ENCODE peak calls at places on chromosomes 2 and 18, in four cellular contexts. H is neural progenitor cell, C is ELF-1, R is NCI-H1105. Q is an unnamed sample.

GRCh38 chr18:60568211-60568610 is 195.6 kb upstream of the MC4R start:
- DNase-seq in H (no peak), C (no peak), R (no peak), Q (no peak)

GRCh38 chr18:61308795-61309393 is 24.3 kb upstream of the CDH20 start:
- DNase-seq in H (peak), C (no peak), R (no peak), Q (peak)

GRCh38 chr2:142944264-142944663 is 66.8 kb downstream of the KYNU start:
- DNase-seq in H (no peak), C (no peak), R (no peak), Q (no peak)

GRCh38 chr18:34866739-34867138 is 156.6 kb downstream of the DTNA start:
- DNase-seq in H (peak), C (peak), R (no peak), Q (no peak)

GRCh38 chr2:240988571-240989271 is 9.7 kb upstream of the SNED1 start:
- DNase-seq in H (no peak), C (no peak), R (no peak), Q (no peak)

GRCh38 chr18:21241224-21242131 is 554 bp upstream of the GREB1L start:
- DNase-seq in H (peak), C (peak), R (no peak), Q (peak)

GRCh38 chr2:106160786-106161261 is 33.3 kb downstream of the UXS1 start:
- DNase-seq in H (no peak), C (no peak), R (no peak), Q (no peak)

GRCh38 chr18:36662000-36662399 is 166.8 kb downstream of the TPGS2 start:
- DNase-seq in H (peak), C (peak), R (peak), Q (no peak)

GRCh38 chr2:191382801-191383200 is 137.6 kb downstream of the MYO1B start:
- DNase-seq in H (no peak), C (no peak), R (peak), Q (peak)

GRCh38 chr18:22471546-22472131 is 53.9 kb upstream of the CTAGE1 start:
- DNase-seq in H (no peak), C (no peak), R (no peak), Q (no peak)

GRCh38 chr2:229636568-229636967 is 77.8 kb downstream of the DNER start:
- DNase-seq in H (no peak), C (no peak), R (no peak), Q (no peak)

GRCh38 chr2:64311948-64312621 is 141.9 kb upstream of the LGALSL start:
- DNase-seq in H (peak), C (peak), R (no peak), Q (no peak)

GRCh38 chr2:62570861-62571698 is 65.1 kb upstream of the TMEM17 start:
- DNase-seq in H (peak), C (no peak), R (no peak), Q (no peak)

GRCh38 chr18:76621782-76622495 is 126.9 kb upstream of the ZNF516 start:
- DNase-seq in H (no peak), C (no peak), R (peak), Q (peak)

GRCh38 chr2:186950694-186951093 is 101.7 kb upstream of the ZSWIM2 start:
- DNase-seq in H (no peak), C (no peak), R (no peak), Q (no peak)

GRCh38 chr2:213234641-213235040 is 49.6 kb upstream of the SPAG16 start:
- DNase-seq in H (peak), C (peak), R (no peak), Q (no peak)

GRCh38 chr2:154603682-154604081 is 94.8 kb upstream of the KCNJ3 start:
- DNase-seq in H (no peak), C (no peak), R (no peak), Q (no peak)

GRCh38 chr18:68703326-68703725 is 11.6 kb downstream of the TMX3 start:
- DNase-seq in H (no peak), C (no peak), R (no peak), Q (no peak)

GRCh38 chr18:46333371-46334199 is 229.4 kb downstream of the HAUS1 start:
- DNase-seq in H (peak), C (peak), R (peak), Q (peak)

Q was measured in NCI-H345.